ENCODE peak calls at places on chromosomes 7 and 10, in ten cellular contexts. W, L, I, P, G, K, B, O, D and F are unnamed samples.

GRCh38 chr7:11343818-11344413 is 370.2 kb downstream of the PHF14 start:
- DNase-seq in W (peak; percentile 54), L (peak; percentile 32), I (no peak), P (peak; percentile 30), G (no peak), K (no peak), B (peak; percentile 49), O (no peak), D (peak; percentile 28), F (no peak)

GRCh38 chr10:930415-931325 is 835 bp downstream of the LARP4B start:
- DNase-seq in W (peak; percentile 59), L (peak; percentile 32), I (peak; percentile 71), P (peak; percentile 41), G (peak; percentile 57), K (peak; percentile 79), B (peak; percentile 52), O (peak; percentile 71), D (peak; percentile 50), F (no peak)

GRCh38 chr7:155206286-155207020 is 91.2 kb upstream of the INSIG1 start:
- DNase-seq in W (peak; percentile 92), L (peak; percentile 31), I (peak; percentile 82), P (peak; percentile 91), G (peak; percentile 48), K (peak; percentile 82), B (peak; percentile 86), O (peak; percentile 83), D (no peak), F (peak; percentile 33)

GRCh38 chr10:125001313-125002043 is 59.6 kb downstream of the ZRANB1 start:
- DNase-seq in W (no peak), L (no peak), I (peak; percentile 44), P (no peak), G (no peak), K (peak; percentile 75), B (no peak), O (peak; percentile 66), D (peak; percentile 48), F (no peak)

GRCh38 chr10:75400769-75401568 is 595 bp downstream of the ZNF503 start:
- DNase-seq in W (peak; percentile 79), L (no peak), I (peak; percentile 78), P (peak; percentile 73), G (peak; percentile 56), K (peak; percentile 89), B (no peak), O (peak; percentile 83), D (peak; percentile 49), F (peak; percentile 42)

GRCh38 chr7:34011017-34011680 is 105.8 kb downstream of the BMPER start:
- DNase-seq in W (peak; percentile 28), L (no peak), I (no peak), P (no peak), G (no peak), K (no peak), B (no peak), O (no peak), D (peak; percentile 6), F (no peak)

GRCh38 chr10:52786098-52786497 is 13.5 kb upstream of the MBL2 start:
- DNase-seq in W (no peak), L (no peak), I (no peak), P (no peak), G (no peak), K (no peak), B (no peak), O (no peak), D (no peak), F (no peak)

GRCh38 chr7:2928613-2929311 is 84.7 kb upstream of the GNA12 start:
- DNase-seq in W (no peak), L (no peak), I (peak; percentile 55), P (no peak), G (no peak), K (peak; percentile 66), B (no peak), O (peak; percentile 62), D (no peak), F (no peak)

GRCh38 chr10:101080933-101081546 is 19.3 kb downstream of the KAZALD1 start:
- DNase-seq in W (peak; percentile 28), L (no peak), I (no peak), P (peak; percentile 29), G (no peak), K (no peak), B (no peak), O (no peak), D (no peak), F (no peak)

GRCh38 chr7:105682331-105683070 is 101.2 kb upstream of the EFCAB10 start:
- DNase-seq in W (no peak), L (no peak), I (no peak), P (no peak), G (no peak), K (no peak), B (no peak), O (no peak), D (no peak), F (no peak)

GRCh38 chr7:124590814-124591213 is 174.8 kb downstream of the GPR37 start:
- DNase-seq in W (no peak), L (no peak), I (no peak), P (no peak), G (no peak), K (no peak), B (no peak), O (no peak), D (no peak), F (no peak)

GRCh38 chr10:93962973-93963372 is 30.8 kb upstream of the PLCE1 start:
- DNase-seq in W (no peak), L (no peak), I (no peak), P (no peak), G (no peak), K (no peak), B (no peak), O (no peak), D (no peak), F (no peak)

GRCh38 chr7:96121752-96122151 is 200.1 kb downstream of the SLC25A13 start:
- DNase-seq in W (no peak), L (no peak), I (no peak), P (no peak), G (no peak), K (no peak), B (no peak), O (no peak), D (no peak), F (no peak)

DNA sequence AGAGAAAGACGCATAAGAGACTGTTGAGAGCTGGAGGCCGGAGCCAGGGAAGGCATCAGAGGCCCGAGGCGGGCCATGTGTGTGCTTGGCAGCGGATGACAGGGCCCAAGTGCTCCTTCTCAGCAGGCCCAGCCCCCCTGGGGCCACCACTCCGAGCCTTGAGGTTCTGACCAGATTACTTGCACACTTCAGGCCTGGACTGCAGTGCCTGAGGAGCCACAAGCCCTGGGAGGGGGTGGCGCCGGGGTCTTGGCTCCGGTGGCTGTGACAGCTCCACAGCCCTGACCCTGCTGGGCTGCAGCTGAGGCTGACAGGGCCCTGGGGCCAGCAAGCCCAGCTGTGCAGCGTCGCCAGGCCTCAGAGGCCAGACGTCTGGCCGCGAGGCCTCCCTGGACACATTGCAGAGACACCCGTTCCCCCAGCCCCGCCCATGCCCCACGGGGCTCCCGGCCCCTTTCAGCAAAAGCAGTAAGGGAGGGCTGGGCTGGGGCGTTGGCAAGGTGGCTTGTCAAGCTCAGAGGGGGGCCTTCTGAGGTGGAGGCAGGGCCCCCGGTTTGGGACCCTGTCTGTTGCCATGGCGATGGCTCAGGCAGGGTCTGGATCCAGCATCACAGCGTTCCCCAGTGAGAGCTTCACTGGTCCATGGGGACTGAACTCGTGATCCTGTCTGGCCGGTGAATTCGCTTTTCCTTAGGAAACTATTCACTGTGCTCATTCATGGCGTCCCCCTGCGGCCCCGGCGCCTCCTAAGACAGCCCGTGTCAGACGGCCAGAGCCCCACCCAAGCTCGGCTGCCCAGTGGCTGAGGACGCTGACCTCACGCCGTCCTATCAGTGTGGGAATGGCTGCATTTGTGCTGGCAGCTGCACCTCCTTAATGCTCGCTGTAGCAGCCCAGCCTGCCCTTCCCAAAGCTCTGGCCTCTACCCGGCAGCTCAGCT is 5.7 kb downstream of the ELN start:
- DNase-seq in W (peak; percentile 49), L (no peak), I (no peak), P (peak; percentile 52), G (no peak), K (peak; percentile 95), B (no peak), O (peak; percentile 92), D (no peak), F (peak; percentile 58)
- H3K4me1 ChIP-seq in W (peaks cover 18% of the 10 kb centered on the region), L (no peaks in the 10 kb centered on the region), I (no peaks in the 10 kb centered on the region), P (peaks cover 27% of the 10 kb centered on the region), G (peaks cover under 1% of the 10 kb centered on the region), K (no peaks in the 10 kb centered on the region), B (no peaks in the 10 kb centered on the region), O (peaks cover 61% of the 10 kb centered on the region), D (peaks cover 8% of the 10 kb centered on the region), F (no peaks in the 10 kb centered on the region)

GRCh38 chr10:122329416-122329815 is 45.1 kb upstream of the PLEKHA1 start:
- DNase-seq in W (no peak), L (no peak), I (no peak), P (no peak), G (no peak), K (no peak), B (no peak), O (no peak), D (no peak), F (no peak)

GRCh38 chr10:122328676-122329075 is 45.8 kb upstream of the PLEKHA1 start:
- DNase-seq in W (no peak), L (no peak), I (no peak), P (no peak), G (no peak), K (no peak), B (peak; percentile 30), O (no peak), D (no peak), F (no peak)

GRCh38 chr10:122326806-122327205 is 47.7 kb upstream of the PLEKHA1 start:
- DNase-seq in W (no peak), L (no peak), I (no peak), P (no peak), G (no peak), K (no peak), B (no peak), O (no peak), D (no peak), F (no peak)

GRCh38 chr10:122326385-122326784 is 48.1 kb upstream of the PLEKHA1 start:
- DNase-seq in W (no peak), L (no peak), I (no peak), P (no peak), G (no peak), K (no peak), B (peak; percentile 41), O (no peak), D (no peak), F (no peak)

GRCh38 chr10:122327237-122328206 is 47.0 kb upstream of the PLEKHA1 start:
- DNase-seq in W (no peak), L (no peak), I (no peak), P (no peak), G (no peak), K (no peak), B (no peak), O (no peak), D (no peak), F (no peak)
- H3K4me1 ChIP-seq in W (peaks cover 10% of the 10 kb centered on the region), L (no peaks in the 10 kb centered on the region), I (no peaks in the 10 kb centered on the region), P (no peaks in the 10 kb centered on the region), G (no peaks in the 10 kb centered on the region), K (no peaks in the 10 kb centered on the region), B (peaks cover 17% of the 10 kb centered on the region), O (no peaks in the 10 kb centered on the region), D (peaks cover 23% of the 10 kb centered on the region), F (no peaks in the 10 kb centered on the region)

GRCh38 chr7:7808156-7808555 is 89.7 kb upstream of the RPA3 start:
- DNase-seq in W (peak; percentile 81), L (no peak), I (no peak), P (peak; percentile 71), G (no peak), K (no peak), B (no peak), O (no peak), D (peak; percentile 21), F (no peak)
- H3K4me1 ChIP-seq in W (no peaks in the 10 kb centered on the region), L (no peaks in the 10 kb centered on the region), I (peaks cover 7% of the 10 kb centered on the region), P (no peaks in the 10 kb centered on the region), G (no peaks in the 10 kb centered on the region), K (no peaks in the 10 kb centered on the region), B (peaks cover 6% of the 10 kb centered on the region), O (no peaks in the 10 kb centered on the region), D (no peaks in the 10 kb centered on the region), F (no peaks in the 10 kb centered on the region)

GRCh38 chr7:151085329-151085690 is 965 bp upstream of the AGAP3 start:
- DNase-seq in W (no peak), L (no peak), I (no peak), P (no peak), G (no peak), K (no peak), B (no peak), O (no peak), D (no peak), F (no peak)
- H3K4me1 ChIP-seq in W (peaks cover 47% of the 10 kb centered on the region), L (peaks cover 37% of the 10 kb centered on the region), I (peaks cover 50% of the 10 kb centered on the region), P (peaks cover 34% of the 10 kb centered on the region), G (peaks cover 13% of the 10 kb centered on the region), K (no peaks in the 10 kb centered on the region), B (peaks cover 39% of the 10 kb centered on the region), O (peaks cover 63% of the 10 kb centered on the region), D (peaks cover 53% of the 10 kb centered on the region), F (peaks cover 71% of the 10 kb centered on the region)